ENCODE peak calls at places on chromosomes 13 and 19, in six cellular contexts. L, E, U, W, J and S are unnamed samples.

GRCh38 chr19:290539-291521 is at the start of gene PLPP2:
- DNase-seq in L (peak), E (no peak), U (no peak), W (no peak), J (peak), S (peak)

GRCh38 chr19:2360876-2361232 is 789 bp downstream of the TMPRSS9 start:
- DNase-seq in L (no peak), E (no peak), U (no peak), W (no peak), J (no peak), S (no peak)

GRCh38 chr13:25478186-25478585 is 106.4 kb downstream of the ATP8A2 start:
- DNase-seq in L (no peak), E (no peak), U (no peak), W (no peak), J (no peak), S (no peak)

GRCh38 chr13:33072282-33072681 is 56.1 kb downstream of the KL start:
- DNase-seq in L (no peak), E (no peak), U (peak), W (no peak), J (no peak), S (no peak)

GRCh38 chr19:19447536-19448237 is 42.2 kb downstream of the GATAD2A start:
- DNase-seq in L (no peak), E (no peak), U (peak), W (peak), J (no peak), S (no peak)

GRCh38 chr13:78317030-78317429 is 286.3 kb downstream of the POU4F1 start:
- DNase-seq in L (no peak), E (no peak), U (no peak), W (no peak), J (no peak), S (no peak)

GRCh38 chr13:48400820-48401219 is 12.1 kb downstream of the LPAR6 start:
- DNase-seq in L (no peak), E (no peak), U (peak), W (no peak), J (no peak), S (peak)

GRCh38 chr13:53242015-53242414 is 213.4 kb downstream of the OLFM4 start:
- DNase-seq in L (no peak), E (no peak), U (no peak), W (no peak), J (no peak), S (no peak)

GRCh38 chr19:38793186-38793585 is 4.2 kb downstream of the LGALS7B start:
- DNase-seq in L (no peak), E (no peak), U (peak), W (no peak), J (no peak), S (peak)

GRCh38 chr13:42396901-42397670 is 125.1 kb downstream of the AKAP11 start:
- DNase-seq in L (no peak), E (no peak), U (peak), W (no peak), J (no peak), S (no peak)

GRCh38 chr13:20182231-20182846 is 10.4 kb downstream of the GJB2 start:
- DNase-seq in L (peak), E (peak), U (peak), W (peak), J (no peak), S (peak)

GRCh38 chr19:3687774-3688706 is 12.2 kb downstream of the PIP5K1C start:
- DNase-seq in L (no peak), E (no peak), U (no peak), W (peak), J (no peak), S (no peak)

GRCh38 chr13:70950664-70951063 is 842.4 kb upstream of the KLHL1 start:
- DNase-seq in L (no peak), E (no peak), U (no peak), W (no peak), J (no peak), S (no peak)

GRCh38 chr19:39413903-39414608 is 1.6 kb downstream of the PLEKHG2 start:
- DNase-seq in L (no peak), E (peak), U (peak), W (no peak), J (no peak), S (peak)

GRCh38 chr19:42276284-42276683 is 7.2 kb downstream of the CIC start:
- DNase-seq in L (no peak), E (no peak), U (no peak), W (no peak), J (no peak), S (no peak)

GRCh38 chr13:79405501-79405830 is 589 bp downstream of the RBM26 start:
- DNase-seq in L (no peak), E (no peak), U (peak), W (no peak), J (no peak), S (no peak)

GRCh38 chr19:13277104-13277809 is 127.0 kb downstream of the IER2 start:
- DNase-seq in L (peak), E (no peak), U (peak), W (peak), J (no peak), S (peak)

GRCh38 chr13:30870049-30870884 is 35.8 kb upstream of the MEDAG start:
- DNase-seq in L (no peak), E (no peak), U (peak), W (no peak), J (peak), S (peak)

GRCh38 chr19:44341794-44342193 is 14.7 kb downstream of the ZNF112 start:
- DNase-seq in L (no peak), E (no peak), U (no peak), W (no peak), J (no peak), S (no peak)

GRCh38 chr19:29845576-29846176 is 33.9 kb downstream of the CCNE1 start:
- DNase-seq in L (no peak), E (peak), U (peak), W (peak), J (no peak), S (peak)

GRCh38 chr13:112254061-112254818 is 121.9 kb upstream of the SPACA7 start:
- DNase-seq in L (no peak), E (no peak), U (no peak), W (no peak), J (peak), S (no peak)

GRCh38 chr19:54179921-54180452 is 7.0 kb upstream of the TMC4 start:
- DNase-seq in L (no peak), E (peak), U (peak), W (no peak), J (no peak), S (peak)